ENCODE peak calls at places on chromosomes 5 and 9, in four cellular contexts. G, Q, C and N are unnamed samples.

GRCh38 chr5:170480277-170480676 is 23.5 kb upstream of the KCNIP1 start:
- DNase-seq in C (no peak), Q (no peak), G (no peak), N (no peak)

GRCh38 chr5:174972291-174972690 is 247.9 kb downstream of the MSX2 start:
- DNase-seq in C (no peak), G (peak; percentile 58), Q (no peak), N (no peak)

GRCh38 chr5:154367101-154367500 is 78.7 kb upstream of the SAP30L start:
- DNase-seq in G (no peak), Q (no peak), C (no peak), N (no peak)

GRCh38 chr5:86118542-86118941 is 499.2 kb upstream of the COX7C start:
- DNase-seq in Q (no peak), G (no peak), C (no peak), N (no peak)

GRCh38 chr9:106896695-106897094 is 33.7 kb downstream of the ZNF462 start:
- DNase-seq in Q (no peak), G (no peak), C (no peak), N (no peak)

GRCh38 chr9:128946945-128947422 is 419 bp downstream of the DOLK start:
- DNase-seq in C (no peak), G (peak; percentile 44), Q (peak; percentile 25), N (peak; percentile 56)

GRCh38 chr9:113454914-113455761 is 8.4 kb upstream of the RGS3 start:
- DNase-seq in C (no peak), Q (no peak), G (peak; percentile 68), N (peak; percentile 89)

GRCh38 chr5:172007153-172007794 is 836 bp upstream of the FBXW11 start:
- DNase-seq in C (no peak), G (no peak), Q (no peak), N (no peak)

GRCh38 chr5:154714271-154714986 is 40.7 kb upstream of the LARP1 start:
- DNase-seq in C (no peak), Q (no peak), G (peak; percentile 31), N (peak; percentile 48)

GRCh38 chr9:70421272-70422180 is 7.1 kb upstream of the KLF9 start:
- DNase-seq in G (peak; percentile 32), C (no peak), Q (no peak), N (peak; percentile 59)

GRCh38 chr5:78328585-78329173 is 31.7 kb upstream of the SCAMP1 start:
- DNase-seq in C (no peak), Q (no peak), G (no peak), N (peak; percentile 21)

GRCh38 chr5:67957374-67957773 is 258.2 kb upstream of the PIK3R1 start:
- DNase-seq in C (no peak), G (no peak), Q (peak; percentile 7), N (no peak)

GRCh38 chr5:145936401-145937131 is at the start of gene SH3RF2:
- DNase-seq in C (no peak), Q (peak; percentile 49), G (peak; percentile 72), N (peak; percentile 96)

GRCh38 chr5:143173139-143173889 is 230.2 kb downstream of the NR3C1 start:
- DNase-seq in G (no peak), C (no peak), Q (no peak), N (no peak)

GRCh38 chr5:139636975-139637408 is 11.2 kb upstream of the CXXC5 start:
- DNase-seq in C (no peak), Q (no peak), G (no peak), N (peak; percentile 53)

GRCh38 chr5:126780165-126780827 is 3.4 kb downstream of the LMNB1 start:
- DNase-seq in G (peak; percentile 49), C (peak; percentile 71), Q (peak; percentile 18), N (peak; percentile 84)

GRCh38 chr9:138046641-138047301 is 169.2 kb downstream of the CACNA1B start:
- DNase-seq in G (peak; percentile 6), C (no peak), Q (no peak), N (no peak)

GRCh38 chr9:35690447-35691324 is 961 bp upstream of the TPM2 start:
- DNase-seq in G (peak; percentile 70), Q (peak; percentile 76), C (peak; percentile 40), N (peak; percentile 94)

GRCh38 chr9:87673446-87674109 is 52.3 kb upstream of the CTSL start:
- DNase-seq in Q (no peak), C (no peak), G (no peak), N (no peak)

GRCh38 chr9:74777136-74777879 is 110.4 kb downstream of the TRPM6 start:
- DNase-seq in C (peak; percentile 55), Q (peak; percentile 74), G (peak; percentile 60), N (peak; percentile 79)

GRCh38 chr9:128214571-128215490 is 11.7 kb downstream of the DNM1 start:
- DNase-seq in C (peak; percentile 8), Q (no peak), G (peak; percentile 88), N (no peak)

GRCh38 chr9:20770947-20771346 is 86.9 kb downstream of the FOCAD start:
- DNase-seq in C (no peak), Q (no peak), G (no peak), N (no peak)

GRCh38 chr9:73081979-73082657 is 69.5 kb upstream of the ANXA1 start:
- DNase-seq in C (peak; percentile 6), G (peak; percentile 19), Q (peak; percentile 22), N (peak; percentile 82)

GRCh38 chr5:991472-992267 is 16.9 kb upstream of the NKD2 start:
- DNase-seq in G (no peak), Q (no peak), C (no peak), N (no peak)

GRCh38 chr5:84494453-84494852 is 109.8 kb upstream of the EDIL3 start:
- DNase-seq in G (no peak), Q (no peak), C (no peak), N (peak; percentile 88)

GRCh38 chr9:127531676-127532075 is 80.4 kb downstream of the LRSAM1 start:
- DNase-seq in G (no peak), Q (no peak), C (no peak), N (no peak)

GRCh38 chr9:137278061-137278912 is 761 bp downstream of the TOR4A start:
- DNase-seq in G (peak; percentile 33), C (no peak), Q (peak; percentile 52), N (peak; percentile 36)

GRCh38 chr9:134485653-134486052 is 155.9 kb upstream of the COL5A1 start:
- DNase-seq in C (no peak), Q (no peak), G (peak; percentile 3), N (no peak)

GRCh38 chr5:34008721-34009120 is 871 bp upstream of the AMACR start:
- DNase-seq in C (no peak), Q (no peak), G (no peak), N (peak; percentile 16)

GRCh38 chr5:5141011-5141599 is 975 bp downstream of the ADAMTS16 start:
- DNase-seq in C (no peak), Q (no peak), G (no peak), N (peak; percentile 6)

GRCh38 chr9:107243757-107244156 is 39.3 kb upstream of the RAD23B start:
- DNase-seq in G (peak; percentile 87), C (no peak), Q (no peak), N (peak; percentile 79)